ENCODE peak calls at places on chromosomes 3 and 15, in ten cellular contexts. F is psoas muscle; K is HFFc6; G is activated CD8-positive, alpha-beta T cell treated with anti-CD3 and anti-CD28 coated beads for 36 hours; W is nephron progenitor cell; Z is GM18507; U is PC-9; A is tibial artery; I is fibroblast of the aortic adventitia; R is smooth muscle cell of the brain vasculature. V is an unnamed sample.
A peak's percentile ranks its signal among the peaks of the same experiment; 100 is the strongest.

GRCh38 chr15:101307897-101308603 is 13.0 kb upstream of the SNRPA1 start:
- DNase-seq in F (no peak), K (no peak), G (no peak), W (no peak), Z (no peak), U (no peak), A (no peak), I (no peak), R (no peak), V (no peak)

GRCh38 chr15:68431037-68431791 is 749 bp downstream of the ITGA11 start:
- DNase-seq in F (peak; percentile 72), K (no peak), G (no peak), W (peak; percentile 52), Z (no peak), U (no peak), A (peak; percentile 84), I (peak; percentile 45), R (no peak), V (peak; percentile 92)

GRCh38 chr15:99268431-99268830 is 17.1 kb downstream of the LRRC28 start:
- DNase-seq in F (no peak), K (no peak), G (no peak), W (no peak), Z (no peak), U (no peak), A (no peak), I (no peak), R (no peak), V (no peak)

GRCh38 chr15:96359772-96360498 is 29.4 kb downstream of the NR2F2 start:
- DNase-seq in F (no peak), K (peak; percentile 49), G (no peak), W (peak; percentile 79), Z (no peak), U (no peak), A (no peak), I (no peak), R (no peak), V (peak; percentile 43)

GRCh38 chr15:33115191-33115861 is 79.2 kb downstream of the FMN1 start:
- DNase-seq in F (no peak), K (no peak), G (no peak), W (no peak), Z (no peak), U (no peak), A (no peak), I (no peak), R (no peak), V (no peak)

GRCh38 chr3:197021231-197021630 is 8.4 kb downstream of the MELTF start:
- DNase-seq in F (no peak), K (no peak), G (no peak), W (no peak), Z (no peak), U (no peak), A (no peak), I (no peak), R (no peak), V (no peak)

GRCh38 chr15:52428297-52428696 is 100.4 kb downstream of the MYO5A start:
- DNase-seq in F (no peak), K (no peak), G (no peak), W (no peak), Z (no peak), U (no peak), A (no peak), I (no peak), R (no peak), V (no peak)

GRCh38 chr3:157865449-157865862 is 240.8 kb downstream of the SHOX2 start:
- DNase-seq in F (no peak), K (no peak), G (peak; percentile 60), W (peak; percentile 67), Z (peak; percentile 30), U (peak; percentile 24), A (no peak), I (no peak), R (no peak), V (no peak)

GRCh38 chr15:58510715-58511465 is 79.1 kb downstream of the LIPC start:
- DNase-seq in F (no peak), K (peak; percentile 15), G (no peak), W (no peak), Z (no peak), U (no peak), A (no peak), I (peak; percentile 6), R (no peak), V (no peak)

GRCh38 chr3:13480340-13481318 is 523 bp downstream of the HDAC11 start:
- DNase-seq in F (no peak), K (no peak), G (peak; percentile 63), W (no peak), Z (no peak), U (no peak), A (no peak), I (peak; percentile 13), R (no peak), V (peak; percentile 68)